ENCODE peak calls at places on chromosome 16, in nine cellular contexts. F is endodermal cell, V is NCI-H1092 treated with DMSO at 0.1 percent for 48 hours, L is left cardiac atrium, C is HEK293T, O is NCI-H1436, S is dorsolateral prefrontal cortex, Z is fibroblast of mammary gland, T is psoas muscle. P is an unnamed sample.

GRCh38 chr16:56191807-56192643 is 736 bp downstream of the GNAO1 start:
- DNase-seq in F (peak; percentile 63), V (peak; percentile 62), L (peak; percentile 31), C (no peak), O (no peak), S (peak; percentile 47), Z (no peak), T (peak; percentile 48), P (peak; percentile 19)

GRCh38 chr16:70685938-70686375 is at the start of gene MTSS2:
- DNase-seq in F (peak; percentile 93), V (peak; percentile 74), L (peak; percentile 84), C (peak; percentile 93), O (peak; percentile 74), S (peak; percentile 83), Z (peak; percentile 76), T (peak; percentile 94), P (peak; percentile 84)

GRCh38 chr16:65698943-65699342 is 577.1 kb upstream of the CDH11 start:
- DNase-seq in F (no peak), V (no peak), L (no peak), C (no peak), O (no peak), S (no peak), Z (no peak), T (no peak), P (peak; percentile 8)

GRCh38 chr16:31529398-31530312 is 2.0 kb downstream of the AHSP start:
- DNase-seq in F (peak; percentile 71), V (no peak), L (no peak), C (no peak), O (no peak), S (no peak), Z (no peak), T (no peak), P (peak; percentile 3)

GRCh38 chr16:8655184-8655717 is 19.2 kb upstream of the ABAT start:
- DNase-seq in F (peak; percentile 85), V (no peak), L (no peak), C (peak; percentile 47), O (no peak), S (no peak), Z (peak; percentile 40), T (no peak), P (peak; percentile 62)

GRCh38 chr16:5763176-5763575 is 665.6 kb upstream of the EEF2KMT start:
- DNase-seq in F (no peak), V (no peak), L (no peak), C (no peak), O (no peak), S (peak; percentile 35), Z (no peak), T (no peak), P (no peak)

GRCh38 chr16:83717308-83717707 is 90.5 kb upstream of the HSBP1 start:
- DNase-seq in F (peak; percentile 78), V (no peak), L (no peak), C (peak; percentile 16), O (no peak), S (no peak), Z (no peak), T (no peak), P (peak; percentile 65)

GRCh38 chr16:81841709-81842108 is 62.6 kb downstream of the PLCG2 start:
- DNase-seq in F (no peak), V (no peak), L (no peak), C (no peak), O (no peak), S (no peak), Z (no peak), T (no peak), P (no peak)

GRCh38 chr16:22116095-22116700 is 23.9 kb downstream of the VWA3A start:
- DNase-seq in F (no peak), V (no peak), L (no peak), C (no peak), O (no peak), S (no peak), Z (no peak), T (no peak), P (no peak)

GRCh38 chr16:31243734-31244670 is 15.8 kb upstream of the ITGAM start:
- DNase-seq in F (no peak), V (no peak), L (no peak), C (no peak), O (no peak), S (no peak), Z (no peak), T (no peak), P (peak; percentile 82)

P was measured in mesendoderm.